ENCODE peak calls at places on chromosomes 12 and 14, in seven cellular contexts. W, T, V, M, L, C and A are unnamed samples.

GRCh38 chr12:5718680-5719079 is 226.4 kb downstream of the ANO2 start:
- DNase-seq in W (no peak), T (no peak), V (peak), M (no peak), L (peak), C (no peak), A (no peak)

GRCh38 chr12:94038605-94039004 is 109.8 kb upstream of the PLXNC1 start:
- DNase-seq in W (no peak), T (no peak), V (no peak), M (no peak), L (no peak), C (no peak), A (no peak)

GRCh38 chr12:51886021-51886710 is 1.7 kb upstream of the ANKRD33 start:
- DNase-seq in W (no peak), T (peak), V (peak), M (peak), L (peak), C (peak), A (peak)

GRCh38 chr12:113933201-113933786 is 32.8 kb downstream of the RBM19 start:
- DNase-seq in W (no peak), T (peak), V (no peak), M (peak), L (no peak), C (no peak), A (no peak)

GRCh38 chr14:105742531-105742848 is 216.1 kb downstream of the TMEM121 start:
- DNase-seq in W (no peak), T (no peak), V (no peak), M (no peak), L (no peak), C (no peak), A (no peak)

GRCh38 chr14:97264516-97265230 is 467.5 kb downstream of the VRK1 start:
- DNase-seq in W (no peak), T (no peak), V (no peak), M (no peak), L (no peak), C (no peak), A (no peak)

GRCh38 chr12:66587912-66588311 is 91.0 kb downstream of the GRIP1 start:
- DNase-seq in W (no peak), T (peak), V (no peak), M (no peak), L (no peak), C (no peak), A (no peak)

GRCh38 chr12:64082866-64083268 is 139.2 kb downstream of the KICS2 start:
- DNase-seq in W (no peak), T (no peak), V (no peak), M (no peak), L (no peak), C (no peak), A (no peak)

GRCh38 chr14:35335388-35336092 is 43.4 kb downstream of the PSMA6 start:
- DNase-seq in W (no peak), T (peak), V (no peak), M (no peak), L (peak), C (peak), A (no peak)

GRCh38 chr14:91367173-91368171 is 50.1 kb downstream of the CCDC88C start:
- DNase-seq in W (no peak), T (no peak), V (peak), M (no peak), L (no peak), C (peak), A (peak)

GRCh38 chr12:5904969-5905368 is 40.1 kb downstream of the ANO2 start:
- DNase-seq in W (no peak), T (no peak), V (no peak), M (no peak), L (no peak), C (peak), A (no peak)

GRCh38 chr12:46547421-46548340 is 175.1 kb upstream of the SLC38A2 start:
- DNase-seq in W (no peak), T (peak), V (no peak), M (no peak), L (no peak), C (no peak), A (no peak)

GRCh38 chr12:118098456-118098855 is 5.4 kb downstream of the VSIG10 start:
- DNase-seq in W (no peak), T (no peak), V (no peak), M (no peak), L (no peak), C (no peak), A (no peak)

GRCh38 chr14:44657688-44658388 is 150.8 kb upstream of the FSCB start:
- DNase-seq in W (no peak), T (no peak), V (no peak), M (no peak), L (no peak), C (no peak), A (peak)

GRCh38 chr12:108611884-108612415 is 14.1 kb upstream of the TMEM119 start:
- DNase-seq in W (no peak), T (peak), V (peak), M (peak), L (no peak), C (no peak), A (peak)

GRCh38 chr14:55071051-55071450 is 19.6 kb downstream of the MAPK1IP1L start:
- DNase-seq in W (no peak), T (no peak), V (no peak), M (no peak), L (no peak), C (no peak), A (no peak)

GRCh38 chr12:75823475-75823874 is 208.1 kb downstream of the PHLDA1 start:
- DNase-seq in W (no peak), T (no peak), V (no peak), M (no peak), L (no peak), C (no peak), A (no peak)

GRCh38 chr14:71834308-71835204 is 97.7 kb upstream of the RGS6 start:
- DNase-seq in W (no peak), T (no peak), V (no peak), M (no peak), L (no peak), C (no peak), A (no peak)

GRCh38 chr14:77122555-77123125 is 19.0 kb downstream of the ZDHHC22 start:
- DNase-seq in W (no peak), T (no peak), V (no peak), M (no peak), L (no peak), C (no peak), A (no peak)

GRCh38 chr12:7175493-7175892 is 14.0 kb upstream of the PEX5 start:
- DNase-seq in W (no peak), T (peak), V (no peak), M (no peak), L (no peak), C (no peak), A (no peak)

GRCh38 chr12:104299842-104300481 is 3.6 kb upstream of the EID3 start:
- DNase-seq in W (no peak), T (no peak), V (no peak), M (no peak), L (no peak), C (no peak), A (no peak)

GRCh38 chr14:56135001-56135400 is 16.8 kb downstream of the PELI2 start:
- DNase-seq in W (no peak), T (peak), V (no peak), M (no peak), L (no peak), C (peak), A (no peak)

GRCh38 chr12:109767456-109767855 is 53.8 kb downstream of the FAM222A start:
- DNase-seq in W (no peak), T (no peak), V (no peak), M (no peak), L (no peak), C (no peak), A (no peak)

GRCh38 chr12:13196302-13196921 is at the start of gene EMP1:
- DNase-seq in W (peak), T (peak), V (peak), M (peak), L (peak), C (peak), A (peak)
- H3K4me3 ChIP-seq in W (peak), T (peak), V (no peak), M (peak), L (peak), C (peak), A (peak)

DNA sequence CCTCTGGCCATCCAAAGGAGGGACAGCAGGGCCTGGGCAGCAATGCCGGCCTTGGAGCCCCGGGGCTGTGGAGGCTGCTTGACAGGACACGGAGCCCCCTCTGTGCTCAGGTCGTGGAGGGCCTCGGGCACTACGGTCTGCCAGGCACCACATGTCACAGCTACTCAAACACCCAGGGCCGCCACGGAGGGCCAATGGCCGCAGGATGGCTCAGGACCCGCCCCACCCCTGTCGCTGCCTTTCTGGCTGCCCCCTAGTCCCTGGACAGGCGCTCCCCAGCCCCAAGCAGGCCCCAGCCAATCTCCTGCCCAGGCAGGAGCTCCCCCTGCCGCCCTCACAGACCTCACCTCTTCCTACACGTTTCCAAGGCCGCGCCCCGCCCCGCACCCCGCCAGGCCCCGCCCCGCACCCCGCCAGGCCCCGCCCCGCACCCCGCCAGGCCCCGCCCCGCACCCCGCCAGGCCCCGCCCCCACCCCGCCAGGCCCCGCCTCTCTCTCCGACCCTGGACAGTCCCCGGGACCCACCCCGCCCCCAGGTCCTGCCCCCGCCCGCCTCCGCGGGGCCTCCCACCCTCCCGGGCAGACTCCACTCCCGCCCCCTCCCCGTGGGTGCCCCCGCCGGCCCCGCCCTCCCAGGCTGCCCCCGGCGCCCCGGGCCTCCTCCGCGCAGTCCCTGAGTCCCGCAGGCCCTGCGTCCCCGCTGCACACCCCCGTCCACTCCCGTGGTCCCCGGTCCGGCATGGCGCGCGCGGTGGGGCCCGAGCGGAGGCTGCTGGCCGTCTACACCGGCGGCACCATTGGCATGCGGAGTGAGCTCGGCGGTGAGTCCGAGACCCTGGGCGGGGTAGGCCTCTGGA is at the start of gene ASPG:
- DNase-seq in W (no peak), T (no peak), V (no peak), M (no peak), L (peak), C (peak), A (no peak)
- H3K4me3 ChIP-seq in W (peak), T (no peak), V (no peak), M (no peak), L (peak), C (peak), A (no peak)

DNA sequence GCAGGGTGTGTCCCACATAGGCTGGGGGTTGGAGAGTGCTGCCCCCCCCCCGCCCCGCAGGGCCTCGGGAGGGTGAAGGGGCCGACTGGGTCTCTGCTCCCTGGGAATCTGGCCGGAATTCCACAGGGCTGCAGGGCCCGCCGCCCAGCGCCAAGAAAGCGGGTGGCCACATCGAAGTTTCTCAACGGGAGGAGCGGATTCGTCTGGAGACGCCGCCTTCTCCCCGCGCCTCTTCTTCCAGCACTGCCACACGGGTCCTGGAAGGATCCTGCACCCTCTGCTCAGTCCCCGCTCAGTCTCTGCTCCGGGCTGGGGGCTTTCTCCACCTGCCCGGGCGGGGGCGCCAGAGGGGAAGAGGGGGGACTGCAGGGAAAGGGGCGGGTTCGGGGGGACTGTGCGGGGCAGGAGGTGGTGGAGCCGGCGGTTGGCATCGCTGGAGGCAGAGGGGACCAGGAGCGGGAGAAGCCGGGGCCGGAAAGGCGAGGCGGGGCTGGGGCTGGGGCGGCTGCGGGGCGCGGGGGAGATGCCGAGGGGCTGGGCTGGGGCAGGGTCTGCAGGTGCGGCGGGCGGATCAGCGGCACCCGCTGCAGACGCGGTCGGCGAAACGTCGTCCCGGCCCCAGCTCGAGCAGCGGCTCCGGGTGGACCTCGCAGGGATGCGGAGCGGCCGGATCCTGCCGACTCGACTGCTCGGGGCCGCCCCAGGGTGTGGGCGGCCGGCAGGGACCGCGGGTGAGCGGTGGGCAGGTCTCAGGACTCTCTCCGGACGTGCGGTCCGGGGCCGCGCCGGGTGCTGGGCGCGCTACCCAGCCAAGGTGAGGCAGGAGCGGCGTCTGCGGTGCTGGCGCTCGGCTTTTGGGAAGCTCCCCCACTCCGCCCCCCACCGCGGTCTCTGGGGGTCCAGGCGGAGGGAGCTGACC is 811.4 kb upstream of the TMEM132C start:
- DNase-seq in W (no peak), T (no peak), V (no peak), M (no peak), L (no peak), C (no peak), A (no peak)
- H3K4me3 ChIP-seq in W (peak), T (no peak), V (no peak), M (peak), L (peak), C (no peak), A (no peak)

GRCh38 chr14:99270491-99271287 is 1.3 kb downstream of the BCL11B start:
- DNase-seq in W (no peak), T (no peak), V (peak), M (no peak), L (no peak), C (no peak), A (peak)
- H3K4me3 ChIP-seq in W (peak), T (no peak), V (peak), M (peak), L (peak), C (peak), A (peak)

DNA sequence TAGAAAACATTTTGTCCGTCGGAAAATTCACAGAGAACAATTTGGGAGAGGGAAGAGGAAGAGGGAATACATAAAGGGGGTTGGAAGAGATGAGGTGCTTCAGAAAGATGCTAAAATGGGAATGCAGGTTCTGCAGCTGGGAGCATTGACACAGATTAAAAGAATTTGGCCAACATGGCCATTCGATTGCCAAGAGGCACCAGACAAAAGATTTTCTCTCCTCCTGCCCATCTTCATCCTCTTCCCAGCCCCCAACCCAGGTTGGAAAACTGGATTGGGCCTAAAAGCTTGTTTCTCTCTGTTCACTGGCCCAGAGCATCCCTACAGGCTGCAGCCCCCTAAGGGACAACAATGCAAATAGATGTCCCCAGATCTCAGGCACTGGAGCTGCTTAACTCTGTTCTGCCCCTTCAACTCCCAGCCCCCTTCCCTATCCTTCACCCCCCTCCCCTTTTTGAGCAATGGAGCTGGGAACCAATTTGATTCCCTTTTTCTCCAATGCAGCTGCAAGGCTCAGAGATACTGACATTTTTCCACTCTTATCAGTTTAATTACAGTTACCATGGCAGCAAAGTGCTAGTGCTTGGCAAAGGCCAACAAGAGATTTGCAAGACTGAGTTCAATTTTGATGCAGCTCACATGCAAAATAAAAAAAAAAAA is 1.9 kb downstream of the LMO3 start:
- DNase-seq in W (no peak), T (no peak), V (no peak), M (no peak), L (no peak), C (no peak), A (no peak)
- H3K4me3 ChIP-seq in W (no peak), T (no peak), V (no peak), M (no peak), L (peak), C (peak), A (no peak)

GRCh38 chr12:122825773-122826724 is 9.2 kb upstream of the HIP1R start:
- DNase-seq in W (no peak), T (no peak), V (no peak), M (no peak), L (no peak), C (no peak), A (peak)
- H3K4me3 ChIP-seq in W (peak), T (peak), V (no peak), M (peak), L (peak), C (peak), A (peak)

DNA sequence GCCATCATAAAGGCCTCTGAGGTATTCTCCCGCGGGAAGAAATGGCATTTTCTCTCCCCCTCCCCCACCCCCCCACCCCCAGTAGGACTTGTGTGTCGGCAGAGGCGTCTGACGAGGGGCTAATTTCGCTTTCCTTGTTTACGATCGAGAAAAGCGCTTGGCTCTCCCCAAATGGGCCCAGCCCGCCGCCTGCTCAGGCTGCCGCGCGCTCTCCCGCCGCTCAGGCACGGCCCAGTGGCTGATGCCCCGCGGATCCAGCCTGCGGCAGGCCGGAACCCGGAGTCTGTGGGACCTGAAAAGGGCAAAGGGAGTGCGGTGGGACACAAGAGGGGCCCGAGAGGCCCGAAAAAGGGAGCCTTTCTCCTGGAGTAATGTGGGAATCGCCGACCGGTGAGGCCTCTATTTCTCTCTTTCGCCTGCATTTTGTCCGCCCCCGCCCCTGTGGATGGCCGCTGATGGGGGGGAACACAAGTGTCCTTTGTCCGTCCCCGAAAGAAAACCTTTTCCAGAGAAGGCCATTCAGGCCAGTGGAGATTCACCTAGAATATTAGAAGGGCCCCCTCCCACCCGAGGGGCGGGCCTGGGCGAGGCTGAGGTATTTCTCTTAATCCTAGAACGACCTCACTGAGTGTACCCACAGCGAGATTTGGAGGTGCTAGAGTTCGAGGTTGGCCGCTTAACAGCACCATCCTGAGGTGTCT is 9.0 kb upstream of the HOXC6 start:
- DNase-seq in W (no peak), T (peak), V (no peak), M (no peak), L (no peak), C (no peak), A (no peak)
- H3K4me3 ChIP-seq in W (no peak), T (peak), V (no peak), M (peak), L (peak), C (peak), A (no peak)